ENCODE peak calls at places on chromosomes 7 and 10, in nine cellular contexts. One of them, this sample, is unnamed.

GRCh38 chr10:306654-307185 is 171.5 kb downstream of the ZMYND11 start:
- DNase-seq in sigmoid colon: no peak
- DNase-seq in gastrocnemius medialis: no peak
- DNase-seq in astrocyte of the spinal cord: no peak
- DNase-seq in A549: no peak
- DNase-seq in mammary epithelial cell: no peak
- DNase-seq in Panc1: no peak
- DNase-seq in lower leg skin: no peak
- DNase-seq in NB4: no peak
- DNase-seq in this sample: no peak

GRCh38 chr10:71265201-71265575 is 52.8 kb downstream of the UNC5B start:
- DNase-seq in lower leg skin: no peak
- DNase-seq in mammary epithelial cell: no peak
- DNase-seq in A549: no peak
- DNase-seq in Panc1: no peak
- DNase-seq in NB4: no peak
- DNase-seq in sigmoid colon: no peak
- DNase-seq in gastrocnemius medialis: no peak
- DNase-seq in astrocyte of the spinal cord: no peak
- DNase-seq in this sample: no peak

GRCh38 chr7:93430917-93431588 is 143.5 kb downstream of the CALCR start:
- DNase-seq in A549: no peak
- DNase-seq in mammary epithelial cell: no peak
- DNase-seq in sigmoid colon: no peak
- DNase-seq in lower leg skin: no peak
- DNase-seq in gastrocnemius medialis: no peak
- DNase-seq in astrocyte of the spinal cord: no peak
- DNase-seq in NB4: peak
- DNase-seq in Panc1: no peak
- DNase-seq in this sample: no peak

GRCh38 chr7:41825927-41826480 is 123.1 kb upstream of the INHBA start:
- DNase-seq in A549: no peak
- DNase-seq in astrocyte of the spinal cord: peak
- DNase-seq in Panc1: no peak
- DNase-seq in sigmoid colon: no peak
- DNase-seq in NB4: no peak
- DNase-seq in lower leg skin: no peak
- DNase-seq in gastrocnemius medialis: no peak
- DNase-seq in mammary epithelial cell: no peak
- DNase-seq in this sample: no peak

GRCh38 chr10:19652750-19653149 is 163.5 kb upstream of the PLXDC2 start:
- DNase-seq in astrocyte of the spinal cord: no peak
- DNase-seq in Panc1: no peak
- DNase-seq in gastrocnemius medialis: no peak
- DNase-seq in A549: no peak
- DNase-seq in sigmoid colon: no peak
- DNase-seq in mammary epithelial cell: no peak
- DNase-seq in lower leg skin: no peak
- DNase-seq in NB4: no peak
- DNase-seq in this sample: no peak

GRCh38 chr7:57178768-57179139 is 46.5 kb upstream of the ZNF479 start:
- DNase-seq in NB4: no peak
- DNase-seq in Panc1: no peak
- DNase-seq in lower leg skin: no peak
- DNase-seq in astrocyte of the spinal cord: no peak
- DNase-seq in mammary epithelial cell: no peak
- DNase-seq in gastrocnemius medialis: no peak
- DNase-seq in sigmoid colon: no peak
- DNase-seq in A549: no peak
- DNase-seq in this sample: no peak

GRCh38 chr7:74464931-74465906 is 11.5 kb downstream of the GTF2IRD1 start:
- DNase-seq in A549: no peak
- DNase-seq in mammary epithelial cell: no peak
- DNase-seq in NB4: no peak
- DNase-seq in Panc1: no peak
- DNase-seq in astrocyte of the spinal cord: no peak
- DNase-seq in sigmoid colon: no peak
- DNase-seq in gastrocnemius medialis: no peak
- DNase-seq in lower leg skin: no peak
- DNase-seq in this sample: no peak

GRCh38 chr7:139871276-139871675 is 42.2 kb downstream of the TBXAS1 start:
- DNase-seq in NB4: no peak
- DNase-seq in mammary epithelial cell: no peak
- DNase-seq in lower leg skin: no peak
- DNase-seq in astrocyte of the spinal cord: peak
- DNase-seq in sigmoid colon: no peak
- DNase-seq in Panc1: no peak
- DNase-seq in gastrocnemius medialis: no peak
- DNase-seq in A549: no peak
- DNase-seq in this sample: no peak

GRCh38 chr7:30478349-30479228 is at the start of gene NOD1:
- DNase-seq in A549: peak
- DNase-seq in Panc1: peak
- DNase-seq in sigmoid colon: peak
- DNase-seq in lower leg skin: no peak
- DNase-seq in mammary epithelial cell: peak
- DNase-seq in gastrocnemius medialis: peak
- DNase-seq in NB4: peak
- DNase-seq in astrocyte of the spinal cord: peak
- DNase-seq in this sample: peak

GRCh38 chr7:19401461-19401860 is 256.2 kb upstream of the FERD3L start:
- DNase-seq in gastrocnemius medialis: no peak
- DNase-seq in NB4: no peak
- DNase-seq in A549: no peak
- DNase-seq in astrocyte of the spinal cord: no peak
- DNase-seq in lower leg skin: no peak
- DNase-seq in sigmoid colon: no peak
- DNase-seq in Panc1: no peak
- DNase-seq in mammary epithelial cell: no peak
- DNase-seq in this sample: no peak

GRCh38 chr7:149799397-149800168 is 26.2 kb upstream of the ZNF467 start:
- DNase-seq in astrocyte of the spinal cord: no peak
- DNase-seq in NB4: peak
- DNase-seq in sigmoid colon: no peak
- DNase-seq in Panc1: peak
- DNase-seq in gastrocnemius medialis: no peak
- DNase-seq in lower leg skin: no peak
- DNase-seq in mammary epithelial cell: no peak
- DNase-seq in A549: no peak
- DNase-seq in this sample: peak

GRCh38 chr7:103524042-103524907 is 78.3 kb upstream of the SLC26A5 start:
- DNase-seq in NB4: peak
- DNase-seq in sigmoid colon: no peak
- DNase-seq in astrocyte of the spinal cord: peak
- DNase-seq in A549: peak
- DNase-seq in mammary epithelial cell: peak
- DNase-seq in gastrocnemius medialis: no peak
- DNase-seq in Panc1: no peak
- DNase-seq in lower leg skin: no peak
- DNase-seq in this sample: peak

GRCh38 chr7:149495785-149496641 is 1.6 kb downstream of the ZNF746 start:
- DNase-seq in sigmoid colon: peak
- DNase-seq in lower leg skin: peak
- DNase-seq in A549: no peak
- DNase-seq in mammary epithelial cell: peak
- DNase-seq in gastrocnemius medialis: peak
- DNase-seq in astrocyte of the spinal cord: peak
- DNase-seq in NB4: peak
- DNase-seq in Panc1: no peak
- DNase-seq in this sample: peak

GRCh38 chr7:48140001-48140681 is 31.1 kb upstream of the ABCA13 start:
- DNase-seq in astrocyte of the spinal cord: peak
- DNase-seq in lower leg skin: no peak
- DNase-seq in Panc1: no peak
- DNase-seq in mammary epithelial cell: no peak
- DNase-seq in sigmoid colon: no peak
- DNase-seq in gastrocnemius medialis: no peak
- DNase-seq in NB4: no peak
- DNase-seq in A549: no peak
- DNase-seq in this sample: no peak

DNA sequence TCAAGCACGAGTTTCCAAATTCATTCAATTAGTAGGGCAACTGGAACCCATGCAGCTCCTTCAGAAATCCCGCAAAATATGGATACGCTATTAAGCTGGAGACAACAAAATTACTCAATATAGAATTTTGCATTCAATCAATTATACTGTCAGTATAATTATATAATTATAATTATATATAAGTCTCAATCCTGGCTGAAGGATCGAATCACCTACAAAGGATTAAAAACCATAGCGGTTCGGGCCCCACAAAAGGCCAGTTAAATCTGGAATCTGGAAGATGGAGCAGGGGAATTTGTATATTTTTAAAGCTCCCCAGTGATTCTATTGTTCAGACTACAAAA is 55.7 kb downstream of the FHIP2A start:
- DNase-seq in NB4: no peak
- DNase-seq in lower leg skin: no peak
- DNase-seq in Panc1: no peak
- DNase-seq in gastrocnemius medialis: no peak
- DNase-seq in sigmoid colon: no peak
- DNase-seq in astrocyte of the spinal cord: no peak
- DNase-seq in mammary epithelial cell: no peak
- DNase-seq in A549: no peak
- DNase-seq in this sample: no peak
- TF ChIP-seq CTCF in NB4: no peak
- TF ChIP-seq CTCF in lower leg skin: no peak
- TF ChIP-seq CTCF in Panc1: no peak
- TF ChIP-seq CTCF in gastrocnemius medialis: no peak
- TF ChIP-seq CTCF in sigmoid colon: no peak
- TF ChIP-seq CTCF in astrocyte of the spinal cord: no peak
- TF ChIP-seq CTCF in mammary epithelial cell: no peak
- TF ChIP-seq CTCF in A549: no peak
- TF ChIP-seq CTCF in this sample: no peak

GRCh38 chr7:28954936-28955335 is 3.2 kb downstream of the TRIL start:
- DNase-seq in sigmoid colon: no peak
- DNase-seq in gastrocnemius medialis: no peak
- DNase-seq in mammary epithelial cell: no peak
- DNase-seq in A549: no peak
- DNase-seq in lower leg skin: no peak
- DNase-seq in NB4: no peak
- DNase-seq in astrocyte of the spinal cord: no peak
- DNase-seq in Panc1: no peak
- DNase-seq in this sample: no peak

GRCh38 chr7:28955723-28956607 is 2.2 kb downstream of the TRIL start:
- DNase-seq in astrocyte of the spinal cord: peak
- DNase-seq in A549: peak
- DNase-seq in sigmoid colon: peak
- DNase-seq in gastrocnemius medialis: peak
- DNase-seq in Panc1: no peak
- DNase-seq in lower leg skin: peak
- DNase-seq in NB4: no peak
- DNase-seq in mammary epithelial cell: peak
- DNase-seq in this sample: no peak

GRCh38 chr7:28956608-28957063 is 1.5 kb downstream of the TRIL start:
- DNase-seq in gastrocnemius medialis: no peak
- DNase-seq in Panc1: no peak
- DNase-seq in NB4: peak
- DNase-seq in A549: peak
- DNase-seq in lower leg skin: no peak
- DNase-seq in mammary epithelial cell: peak
- DNase-seq in astrocyte of the spinal cord: peak
- DNase-seq in sigmoid colon: peak
- DNase-seq in this sample: no peak

GRCh38 chr7:28954446-28954845 is 3.7 kb downstream of the TRIL start:
- DNase-seq in lower leg skin: no peak
- DNase-seq in A549: no peak
- DNase-seq in mammary epithelial cell: no peak
- DNase-seq in NB4: no peak
- DNase-seq in astrocyte of the spinal cord: no peak
- DNase-seq in sigmoid colon: no peak
- DNase-seq in Panc1: no peak
- DNase-seq in gastrocnemius medialis: no peak
- DNase-seq in this sample: no peak

DNA sequence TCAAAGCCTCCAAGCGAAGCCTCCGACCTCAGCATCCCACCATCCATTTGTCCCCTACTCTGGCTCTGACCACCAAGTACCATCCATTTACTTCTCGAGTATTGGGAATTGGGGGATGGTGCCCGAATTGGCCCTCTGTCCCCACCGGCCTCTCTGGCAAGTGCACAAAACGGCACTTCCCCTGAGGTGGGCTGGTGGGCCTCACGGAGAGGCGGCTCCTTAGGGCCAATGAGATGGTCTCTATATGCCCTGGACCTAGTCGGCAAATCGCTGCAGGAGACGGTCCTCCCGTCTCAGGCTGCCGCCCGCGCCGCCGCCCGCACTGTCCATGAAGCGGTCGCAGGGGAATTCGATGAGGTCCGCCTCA is 2.8 kb downstream of the TRIL start:
- DNase-seq in A549: no peak
- DNase-seq in NB4: no peak
- DNase-seq in gastrocnemius medialis: no peak
- DNase-seq in sigmoid colon: no peak
- DNase-seq in mammary epithelial cell: no peak
- DNase-seq in Panc1: no peak
- DNase-seq in lower leg skin: no peak
- DNase-seq in astrocyte of the spinal cord: no peak
- DNase-seq in this sample: no peak
- H3K4me3 ChIP-seq in A549: peak
- H3K4me3 ChIP-seq in NB4: no peak
- H3K4me3 ChIP-seq in gastrocnemius medialis: peak
- H3K4me3 ChIP-seq in sigmoid colon: peak
- H3K4me3 ChIP-seq in mammary epithelial cell: no peak
- H3K4me3 ChIP-seq in Panc1: peak
- H3K4me3 ChIP-seq in lower leg skin: no peak
- H3K4me3 ChIP-seq in astrocyte of the spinal cord: no peak
- H3K4me3 ChIP-seq in this sample: no peak

DNA sequence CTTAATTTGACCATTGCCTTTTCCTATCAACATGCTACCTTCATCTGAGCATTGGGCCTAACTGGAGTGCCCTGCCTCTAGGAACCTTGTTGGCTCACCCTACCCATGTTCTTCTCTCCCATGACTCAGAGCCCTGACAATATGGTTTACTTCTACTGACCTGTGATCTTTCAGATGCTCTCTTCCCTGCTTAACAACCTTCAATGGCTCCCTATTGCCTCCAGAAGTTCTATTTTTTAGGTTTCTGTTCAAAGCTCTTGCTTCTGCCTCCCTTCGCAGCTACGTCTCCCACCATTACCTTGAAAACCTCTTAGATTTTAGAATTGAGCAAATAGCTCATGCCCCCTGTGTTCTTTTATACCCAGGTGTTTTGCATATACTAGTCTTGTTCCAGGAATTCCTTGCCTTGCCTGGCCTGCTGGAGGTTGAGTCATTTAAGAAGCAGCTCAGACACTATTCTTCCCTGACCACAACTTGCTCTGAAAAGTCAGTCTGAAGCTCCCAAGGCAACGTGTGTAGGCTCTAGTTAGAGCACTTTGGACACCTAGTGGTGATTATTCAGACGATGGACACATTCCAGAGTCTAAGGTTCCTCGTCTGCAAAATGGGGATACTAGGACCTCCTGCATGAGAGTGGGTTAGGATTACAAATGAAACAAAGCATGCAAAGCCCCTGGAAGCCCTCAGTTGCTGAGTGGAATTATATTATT is 64.4 kb upstream of the EMX2 start:
- DNase-seq in gastrocnemius medialis: no peak
- DNase-seq in sigmoid colon: no peak
- DNase-seq in lower leg skin: no peak
- DNase-seq in Panc1: peak
- DNase-seq in NB4: peak
- DNase-seq in astrocyte of the spinal cord: peak
- DNase-seq in A549: peak
- DNase-seq in mammary epithelial cell: peak
- DNase-seq in this sample: no peak
- TF ChIP-seq CTCF in gastrocnemius medialis: no peak
- TF ChIP-seq CTCF in sigmoid colon: no peak
- TF ChIP-seq CTCF in lower leg skin: no peak
- TF ChIP-seq CTCF in Panc1: peak
- TF ChIP-seq CTCF in NB4: peak
- TF ChIP-seq CTCF in astrocyte of the spinal cord: no peak
- TF ChIP-seq CTCF in A549: peak
- TF ChIP-seq CTCF in mammary epithelial cell: peak
- TF ChIP-seq CTCF in this sample: no peak

GRCh38 chr7:23462846-23463245 is 7.4 kb downstream of the IGF2BP3 start:
- DNase-seq in A549: no peak
- DNase-seq in NB4: peak
- DNase-seq in lower leg skin: no peak
- DNase-seq in mammary epithelial cell: no peak
- DNase-seq in astrocyte of the spinal cord: peak
- DNase-seq in sigmoid colon: no peak
- DNase-seq in Panc1: no peak
- DNase-seq in gastrocnemius medialis: no peak
- DNase-seq in this sample: no peak
- H3K4me3 ChIP-seq in A549: no peak
- H3K4me3 ChIP-seq in NB4: no peak
- H3K4me3 ChIP-seq in lower leg skin: no peak
- H3K4me3 ChIP-seq in mammary epithelial cell: no peak
- H3K4me3 ChIP-seq in astrocyte of the spinal cord: no peak
- H3K4me3 ChIP-seq in sigmoid colon: no peak
- H3K4me3 ChIP-seq in Panc1: no peak
- H3K4me3 ChIP-seq in gastrocnemius medialis: no peak
- H3K4me3 ChIP-seq in this sample: no peak

This sample was measured in GM12865.